ENCODE peak calls at places on chromosomes 2 and 18, in five cellular contexts. A is heart left ventricle; F is stimulated activated CD8-positive, alpha-beta memory T cell treated with anti-CD3 and anti-CD28 coated beads, Interleukin-15, amount 100 ng/mL, for 1 hour; C is right cardiac atrium; U is stromal cell of bone marrow. V is an unnamed sample.

GRCh38 chr2:23445450-23445868 is 60.5 kb downstream of the KLHL29 start:
- DNase-seq in A (no peak), F (no peak), C (no peak), U (peak; percentile 54), V (peak; percentile 19)

GRCh38 chr2:198004173-198004572 is 199.8 kb downstream of the PLCL1 start:
- DNase-seq in A (no peak), F (no peak), C (no peak), U (peak; percentile 15), V (no peak)

GRCh38 chr2:108612514-108613183 is 78.4 kb downstream of the LIMS1 start:
- DNase-seq in A (no peak), F (no peak), C (no peak), U (no peak), V (no peak)

GRCh38 chr2:136407113-136407951 is 289.4 kb upstream of the CXCR4 start:
- DNase-seq in A (no peak), F (no peak), C (no peak), U (no peak), V (no peak)

GRCh38 chr2:200477667-200478121 is 32.2 kb downstream of the KCTD18 start:
- DNase-seq in A (peak; percentile 71), F (no peak), C (peak; percentile 88), U (peak; percentile 66), V (no peak)

GRCh38 chr2:96374211-96374951 is 38.8 kb downstream of the NCAPH start:
- DNase-seq in A (peak; percentile 79), F (no peak), C (peak; percentile 72), U (peak; percentile 20), V (no peak)

GRCh38 chr2:121626777-121627524 is 22.3 kb downstream of the CLASP1 start:
- DNase-seq in A (peak; percentile 67), F (no peak), C (no peak), U (no peak), V (no peak)

GRCh38 chr18:21741511-21742322 is 1.1 kb downstream of the MIB1 start:
- DNase-seq in A (peak; percentile 44), F (no peak), C (peak; percentile 76), U (no peak), V (no peak)

GRCh38 chr2:28269019-28269784 is 123.5 kb upstream of the FOSL2 start:
- DNase-seq in A (peak; percentile 36), F (no peak), C (no peak), U (no peak), V (no peak)

GRCh38 chr2:240060977-240061591 is 7.8 kb upstream of the OR6B3 start:
- DNase-seq in A (no peak), F (peak; percentile 10), C (no peak), U (peak; percentile 35), V (peak; percentile 22)

GRCh38 chr2:191218292-191218898 is 26.8 kb upstream of the MYO1B start:
- DNase-seq in A (peak; percentile 35), F (peak; percentile 19), C (no peak), U (no peak), V (no peak)

GRCh38 chr18:57950542-57950941 is 93.5 kb upstream of the NEDD4L start:
- DNase-seq in A (no peak), F (no peak), C (no peak), U (no peak), V (no peak)

GRCh38 chr2:111057721-111058120 is 63.0 kb upstream of the BCL2L11 start:
- DNase-seq in A (no peak), F (no peak), C (peak; percentile 44), U (no peak), V (no peak)

GRCh38 chr2:9071032-9071431 is 67.5 kb upstream of the MBOAT2 start:
- DNase-seq in A (no peak), F (no peak), C (no peak), U (no peak), V (no peak)

GRCh38 chr2:46887028-46887885 is 28.3 kb downstream of the MCFD2 start:
- DNase-seq in A (no peak), F (no peak), C (no peak), U (no peak), V (no peak)

GRCh38 chr2:143165291-143165690 is 36.1 kb downstream of the ARHGAP15 start:
- DNase-seq in A (no peak), F (no peak), C (no peak), U (no peak), V (no peak)

GRCh38 chr18:24503182-24503581 is 42.7 kb downstream of the HRH4 start:
- DNase-seq in A (no peak), F (no peak), C (no peak), U (no peak), V (no peak)

GRCh38 chr2:38218583-38218982 is 142.6 kb upstream of the CYP1B1 start:
- DNase-seq in A (no peak), F (no peak), C (no peak), U (no peak), V (no peak)

GRCh38 chr2:206969192-206969591 is 29.9 kb downstream of the CPO start:
- DNase-seq in A (no peak), F (no peak), C (no peak), U (no peak), V (no peak)

GRCh38 chr2:3450385-3451031 is 68.8 kb downstream of the ADI1 start:
- DNase-seq in A (no peak), F (no peak), C (no peak), U (no peak), V (no peak)

GRCh38 chr2:230870544-230871360 is 6.0 kb downstream of the ITM2C start:
- DNase-seq in A (peak; percentile 19), F (no peak), C (peak; percentile 18), U (no peak), V (no peak)

GRCh38 chr2:59462418-59463197 is 1090.8 kb downstream of the BCL11A start:
- DNase-seq in A (no peak), F (no peak), C (no peak), U (no peak), V (no peak)

GRCh38 chr18:45245036-45245638 is 370.1 kb upstream of the SLC14A2 start:
- DNase-seq in A (no peak), F (no peak), C (no peak), U (peak; percentile 54), V (no peak)

GRCh38 chr2:169767243-169767888 is 31.3 kb upstream of the SSB start:
- DNase-seq in A (peak; percentile 36), F (peak; percentile 51), C (no peak), U (peak; percentile 50), V (peak; percentile 14)

GRCh38 chr18:79964330-79965118 is at the start of gene HSBP1L1:
- DNase-seq in A (peak; percentile 74), F (no peak), C (peak; percentile 86), U (no peak), V (no peak)

GRCh38 chr2:60544980-60545560 is 8.4 kb downstream of the BCL11A start:
- DNase-seq in A (no peak), F (no peak), C (peak; percentile 18), U (no peak), V (no peak)

V was measured in AG09319.